ENCODE peak calls at places on chromosomes 1 and 21, in five cellular contexts. Q is nephron progenitor cell, Y is choroid plexus epithelial cell, B is dorsolateral prefrontal cortex, V is right atrium auricular region. X is an unnamed sample.
A peak's percentile ranks its signal among the peaks of the same experiment; 100 is the strongest.

GRCh38 chr1:113887776-113888175 is 395 bp upstream of the BCL2L15 start:
- DNase-seq in Q (no peak), Y (no peak), B (no peak), V (no peak), X (no peak)

GRCh38 chr1:172745014-172745413 is 86.1 kb downstream of the FASLG start:
- DNase-seq in Q (peak; percentile 20), Y (peak; percentile 97), B (no peak), V (no peak), X (no peak)

GRCh38 chr1:216140650-216141547 is 282.3 kb downstream of the USH2A start:
- DNase-seq in Q (no peak), Y (peak; percentile 1), B (no peak), V (no peak), X (no peak)

GRCh38 chr1:201641524-201642253 is 102.8 kb downstream of the NAV1 start:
- DNase-seq in Q (no peak), Y (no peak), B (no peak), V (no peak), X (no peak)

GRCh38 chr1:170819781-170820180 is 115.6 kb upstream of the MROH9 start:
- DNase-seq in Q (no peak), Y (no peak), B (no peak), V (no peak), X (no peak)

GRCh38 chr1:173009597-173009996 is 41.1 kb downstream of the TNFSF18 start:
- DNase-seq in Q (no peak), Y (no peak), B (no peak), V (no peak), X (no peak)

GRCh38 chr21:45364464-45365185 is 40.3 kb upstream of the COL18A1 start:
- DNase-seq in Q (no peak), Y (peak; percentile 61), B (no peak), V (peak; percentile 76), X (no peak)

GRCh38 chr1:201551096-201551495 is 12.2 kb downstream of the NAV1 start:
- DNase-seq in Q (no peak), Y (no peak), B (no peak), V (no peak), X (no peak)

GRCh38 chr1:31354266-31354665 is 18.6 kb downstream of the FABP3 start:
- DNase-seq in Q (no peak), Y (peak; percentile 78), B (no peak), V (no peak), X (no peak)

GRCh38 chr1:97898948-97899347 is 21.9 kb downstream of the DPYD start:
- DNase-seq in Q (no peak), Y (no peak), B (no peak), V (no peak), X (no peak)

GRCh38 chr1:211928993-211929637 is 98.6 kb upstream of the LPGAT1 start:
- DNase-seq in Q (no peak), Y (peak; percentile 50), B (no peak), V (no peak), X (no peak)

GRCh38 chr21:46320331-46320801 is 3.3 kb downstream of the C21orf58 start:
- DNase-seq in Q (no peak), Y (no peak), B (no peak), V (no peak), X (no peak)

GRCh38 chr1:154502742-154503111 is 515 bp upstream of the SHE start:
- DNase-seq in Q (no peak), Y (no peak), B (no peak), V (no peak), X (no peak)

GRCh38 chr1:70487910-70488665 is 77.0 kb downstream of the CTH start:
- DNase-seq in Q (peak; percentile 7), Y (peak; percentile 72), B (no peak), V (no peak), X (peak; percentile 16)

GRCh38 chr1:223243441-223244050 is 100.5 kb upstream of the TLR5 start:
- DNase-seq in Q (no peak), Y (no peak), B (no peak), V (peak; percentile 36), X (no peak)

GRCh38 chr1:223245411-223245810 is 102.4 kb upstream of the TLR5 start:
- DNase-seq in Q (no peak), Y (no peak), B (no peak), V (no peak), X (no peak)

GRCh38 chr1:223245983-223246382 is 102.9 kb upstream of the TLR5 start:
- DNase-seq in Q (no peak), Y (no peak), B (no peak), V (no peak), X (no peak)

GRCh38 chr1:223242971-223243370 is 99.9 kb upstream of the TLR5 start:
- DNase-seq in Q (no peak), Y (no peak), B (no peak), V (no peak), X (no peak)

GRCh38 chr1:223244366-223245103 is 101.5 kb upstream of the TLR5 start:
- DNase-seq in Q (no peak), Y (peak; percentile 32), B (no peak), V (no peak), X (no peak)
- TF ChIP-seq CTCF in Q (no peak), Y (peak; percentile 36), B (peak; percentile 30), V (peak; percentile 44), X (no peak)

GRCh38 chr1:15062479-15063099 is 91.0 kb upstream of the TMEM51 start:
- DNase-seq in Q (no peak), Y (no peak), B (no peak), V (no peak), X (peak; percentile 11)
- TF ChIP-seq CTCF in Q (peak; percentile 51), Y (peak; percentile 60), B (peak; percentile 29), V (peak; percentile 49), X (peak; percentile 67)

GRCh38 chr1:102550729-102551384 is 554.1 kb upstream of the OLFM3 start:
- DNase-seq in Q (peak; percentile 10), Y (peak; percentile 51), B (no peak), V (no peak), X (no peak)
- TF ChIP-seq CTCF in Q (no peak), Y (peak; percentile 68), B (no peak), V (no peak), X (peak; percentile 49)

GRCh38 chr1:145858238-145858936 is 494 bp downstream of the PIAS3 start:
- DNase-seq in Q (peak; percentile 81), Y (peak; percentile 49), B (peak; percentile 45), V (peak; percentile 62), X (peak; percentile 45)
- TF ChIP-seq CTCF in Q (no peak), Y (no peak), B (no peak), V (no peak), X (no peak)

X was measured in neural crest cell.